ENCODE peak calls at places on chromosome 2, in eight cellular contexts. U is activated CD4-positive, alpha-beta T cell treated with anti-CD3 and anti-CD28 coated beads, Interleukin-2, amount 50 U/mL, for 48 hours; R is tibial artery; H is cardiac fibroblast; Q is ureter; P is SK-N-DZ; D is fibroblast of pulmonary artery; W is right cardiac atrium. A is an unnamed sample.

GRCh38 chr2:238143239-238143951 is 4.9 kb downstream of the KLHL30 start:
- DNase-seq in U (no peak), R (peak), H (peak), Q (no peak), P (no peak), D (peak), W (peak), A (no peak)

GRCh38 chr2:75619992-75620740 is 26.4 kb upstream of the MRPL19 start:
- DNase-seq in U (no peak), R (no peak), H (no peak), Q (no peak), P (no peak), D (no peak), W (no peak), A (no peak)

GRCh38 chr2:110800611-110801402 is 68.4 kb downstream of the ACOXL start:
- DNase-seq in U (no peak), R (no peak), H (no peak), Q (peak), P (no peak), D (no peak), W (no peak), A (no peak)

GRCh38 chr2:215505044-215505786 is 69.3 kb upstream of the FN1 start:
- DNase-seq in U (no peak), R (no peak), H (peak), Q (no peak), P (no peak), D (peak), W (no peak), A (no peak)

GRCh38 chr2:100036793-100037192 is 105.6 kb downstream of the AFF3 start:
- DNase-seq in U (no peak), R (no peak), H (no peak), Q (no peak), P (no peak), D (no peak), W (no peak), A (no peak)

GRCh38 chr2:135052042-135052876 is at the start of gene RAB3GAP1:
- DNase-seq in U (peak), R (peak), H (peak), Q (peak), P (peak), D (peak), W (peak), A (peak)

GRCh38 chr2:95374029-95374428 is 28.5 kb upstream of the FAHD2A start:
- DNase-seq in U (no peak), R (peak), H (no peak), Q (no peak), P (no peak), D (no peak), W (no peak), A (no peak)

GRCh38 chr2:46365913-46366674 is 68.9 kb downstream of the EPAS1 start:
- DNase-seq in U (no peak), R (no peak), H (no peak), Q (no peak), P (no peak), D (peak), W (no peak), A (no peak)

GRCh38 chr2:59333007-59333406 is 1091.9 kb upstream of the FANCL start:
- DNase-seq in U (no peak), R (no peak), H (no peak), Q (no peak), P (no peak), D (no peak), W (no peak), A (no peak)

GRCh38 chr2:12486205-12487118 is 230.3 kb upstream of the TRIB2 start:
- DNase-seq in U (no peak), R (no peak), H (no peak), Q (no peak), P (no peak), D (no peak), W (peak), A (no peak)

GRCh38 chr2:224646242-224646846 is 61.2 kb upstream of the CUL3 start:
- DNase-seq in U (no peak), R (no peak), H (peak), Q (no peak), P (peak), D (peak), W (no peak), A (no peak)

GRCh38 chr2:72919414-72920316 is 2.3 kb downstream of the EMX1 start:
- DNase-seq in U (no peak), R (peak), H (no peak), Q (peak), P (no peak), D (no peak), W (no peak), A (no peak)

GRCh38 chr2:159045545-159046454 is 77.4 kb downstream of the TANC1 start:
- DNase-seq in U (no peak), R (no peak), H (peak), Q (no peak), P (no peak), D (peak), W (no peak), A (no peak)

GRCh38 chr2:218022851-218023530 is 20.2 kb upstream of the TNS1 start:
- DNase-seq in U (no peak), R (peak), H (no peak), Q (no peak), P (no peak), D (no peak), W (no peak), A (no peak)

A was measured in lung.